ENCODE peak calls at places on chromosomes 1 and 21, in ten cellular contexts. One of them, this sample, is unnamed.
A peak's percentile ranks its signal among the peaks of the same experiment; 100 is the strongest.

GRCh38 chr21:27306821-27307746 is 340.2 kb upstream of the ADAMTS5 start:
- DNase-seq in AG04450: no peak
- DNase-seq in activated naive CD4-positive, alpha-beta T cell: no peak
- DNase-seq in endodermal cell: no peak
- DNase-seq in activated T-cell treated with anti-CD3 and anti-CD28 coated beads for 1 hour: no peak
- DNase-seq in HEK293T: no peak
- DNase-seq in NB4: no peak
- DNase-seq in stimulated activated CD4-positive, alpha-beta T cell treated with anti-CD3 and anti-CD28 coated beads, TNF-alpha, amount 100 ng/mL, for 4 hours: no peak
- DNase-seq in HS-5: no peak
- DNase-seq in MV-4-11: no peak
- DNase-seq in this sample: no peak

GRCh38 chr21:31511258-31511657 is 148.2 kb upstream of the SOD1 start:
- DNase-seq in AG04450: no peak
- DNase-seq in activated naive CD4-positive, alpha-beta T cell: no peak
- DNase-seq in endodermal cell: no peak
- DNase-seq in activated T-cell treated with anti-CD3 and anti-CD28 coated beads for 1 hour: no peak
- DNase-seq in HEK293T: no peak
- DNase-seq in NB4: no peak
- DNase-seq in stimulated activated CD4-positive, alpha-beta T cell treated with anti-CD3 and anti-CD28 coated beads, TNF-alpha, amount 100 ng/mL, for 4 hours: no peak
- DNase-seq in HS-5: no peak
- DNase-seq in MV-4-11: no peak
- DNase-seq in this sample: no peak

GRCh38 chr1:25004355-25004754 is 74.3 kb upstream of the RUNX3 start:
- DNase-seq in AG04450: no peak
- DNase-seq in activated naive CD4-positive, alpha-beta T cell: no peak
- DNase-seq in endodermal cell: no peak
- DNase-seq in activated T-cell treated with anti-CD3 and anti-CD28 coated beads for 1 hour: no peak
- DNase-seq in HEK293T: no peak
- DNase-seq in NB4: peak; percentile 59
- DNase-seq in stimulated activated CD4-positive, alpha-beta T cell treated with anti-CD3 and anti-CD28 coated beads, TNF-alpha, amount 100 ng/mL, for 4 hours: no peak
- DNase-seq in HS-5: no peak
- DNase-seq in MV-4-11: peak; percentile 27
- DNase-seq in this sample: no peak

GRCh38 chr1:4476394-4476793 is 178.0 kb upstream of the AJAP1 start:
- DNase-seq in AG04450: no peak
- DNase-seq in activated naive CD4-positive, alpha-beta T cell: no peak
- DNase-seq in endodermal cell: no peak
- DNase-seq in activated T-cell treated with anti-CD3 and anti-CD28 coated beads for 1 hour: no peak
- DNase-seq in HEK293T: no peak
- DNase-seq in NB4: no peak
- DNase-seq in stimulated activated CD4-positive, alpha-beta T cell treated with anti-CD3 and anti-CD28 coated beads, TNF-alpha, amount 100 ng/mL, for 4 hours: no peak
- DNase-seq in HS-5: no peak
- DNase-seq in MV-4-11: no peak
- DNase-seq in this sample: no peak

GRCh38 chr1:245645406-245645805 is 490.6 kb downstream of the KIF26B start:
- DNase-seq in AG04450: no peak
- DNase-seq in activated naive CD4-positive, alpha-beta T cell: no peak
- DNase-seq in endodermal cell: no peak
- DNase-seq in activated T-cell treated with anti-CD3 and anti-CD28 coated beads for 1 hour: no peak
- DNase-seq in HEK293T: no peak
- DNase-seq in NB4: no peak
- DNase-seq in stimulated activated CD4-positive, alpha-beta T cell treated with anti-CD3 and anti-CD28 coated beads, TNF-alpha, amount 100 ng/mL, for 4 hours: no peak
- DNase-seq in HS-5: no peak
- DNase-seq in MV-4-11: no peak
- DNase-seq in this sample: no peak

GRCh38 chr1:151062738-151063371 is 2.7 kb downstream of the MLLT11 start:
- DNase-seq in AG04450: peak; percentile 66
- DNase-seq in activated naive CD4-positive, alpha-beta T cell: no peak
- DNase-seq in endodermal cell: no peak
- DNase-seq in activated T-cell treated with anti-CD3 and anti-CD28 coated beads for 1 hour: no peak
- DNase-seq in HEK293T: no peak
- DNase-seq in NB4: no peak
- DNase-seq in stimulated activated CD4-positive, alpha-beta T cell treated with anti-CD3 and anti-CD28 coated beads, TNF-alpha, amount 100 ng/mL, for 4 hours: no peak
- DNase-seq in HS-5: no peak
- DNase-seq in MV-4-11: no peak
- DNase-seq in this sample: no peak

GRCh38 chr1:212256404-212256803 is 28.8 kb upstream of the PPP2R5A start:
- DNase-seq in AG04450: no peak
- DNase-seq in activated naive CD4-positive, alpha-beta T cell: no peak
- DNase-seq in endodermal cell: no peak
- DNase-seq in activated T-cell treated with anti-CD3 and anti-CD28 coated beads for 1 hour: peak; percentile 2
- DNase-seq in HEK293T: no peak
- DNase-seq in NB4: peak; percentile 92
- DNase-seq in stimulated activated CD4-positive, alpha-beta T cell treated with anti-CD3 and anti-CD28 coated beads, TNF-alpha, amount 100 ng/mL, for 4 hours: no peak
- DNase-seq in HS-5: no peak
- DNase-seq in MV-4-11: peak; percentile 94
- DNase-seq in this sample: no peak

GRCh38 chr1:19664453-19665043 is at the start of gene HTR6:
- DNase-seq in AG04450: no peak
- DNase-seq in activated naive CD4-positive, alpha-beta T cell: no peak
- DNase-seq in endodermal cell: no peak
- DNase-seq in activated T-cell treated with anti-CD3 and anti-CD28 coated beads for 1 hour: no peak
- DNase-seq in HEK293T: peak; percentile 62
- DNase-seq in NB4: no peak
- DNase-seq in stimulated activated CD4-positive, alpha-beta T cell treated with anti-CD3 and anti-CD28 coated beads, TNF-alpha, amount 100 ng/mL, for 4 hours: no peak
- DNase-seq in HS-5: no peak
- DNase-seq in MV-4-11: no peak
- DNase-seq in this sample: no peak

GRCh38 chr1:30744060-30744756 is 13.4 kb downstream of the LAPTM5 start:
- DNase-seq in AG04450: peak; percentile 27
- DNase-seq in activated naive CD4-positive, alpha-beta T cell: no peak
- DNase-seq in endodermal cell: no peak
- DNase-seq in activated T-cell treated with anti-CD3 and anti-CD28 coated beads for 1 hour: no peak
- DNase-seq in HEK293T: no peak
- DNase-seq in NB4: no peak
- DNase-seq in stimulated activated CD4-positive, alpha-beta T cell treated with anti-CD3 and anti-CD28 coated beads, TNF-alpha, amount 100 ng/mL, for 4 hours: no peak
- DNase-seq in HS-5: no peak
- DNase-seq in MV-4-11: no peak
- DNase-seq in this sample: no peak

GRCh38 chr21:45975017-45975595 is 6.5 kb upstream of the COL6A1 start:
- DNase-seq in AG04450: no peak
- DNase-seq in activated naive CD4-positive, alpha-beta T cell: no peak
- DNase-seq in endodermal cell: peak; percentile 85
- DNase-seq in activated T-cell treated with anti-CD3 and anti-CD28 coated beads for 1 hour: no peak
- DNase-seq in HEK293T: no peak
- DNase-seq in NB4: no peak
- DNase-seq in stimulated activated CD4-positive, alpha-beta T cell treated with anti-CD3 and anti-CD28 coated beads, TNF-alpha, amount 100 ng/mL, for 4 hours: no peak
- DNase-seq in HS-5: no peak
- DNase-seq in MV-4-11: no peak
- DNase-seq in this sample: no peak

GRCh38 chr1:12080156-12080555 is 17.1 kb downstream of the TNFRSF8 start:
- DNase-seq in AG04450: no peak
- DNase-seq in activated naive CD4-positive, alpha-beta T cell: no peak
- DNase-seq in endodermal cell: no peak
- DNase-seq in activated T-cell treated with anti-CD3 and anti-CD28 coated beads for 1 hour: no peak
- DNase-seq in HEK293T: no peak
- DNase-seq in NB4: no peak
- DNase-seq in stimulated activated CD4-positive, alpha-beta T cell treated with anti-CD3 and anti-CD28 coated beads, TNF-alpha, amount 100 ng/mL, for 4 hours: no peak
- DNase-seq in HS-5: no peak
- DNase-seq in MV-4-11: no peak
- DNase-seq in this sample: no peak

GRCh38 chr1:119987112-119987511 is 82.3 kb downstream of the NOTCH2 start:
- DNase-seq in AG04450: peak; percentile 72
- DNase-seq in activated naive CD4-positive, alpha-beta T cell: no peak
- DNase-seq in endodermal cell: no peak
- DNase-seq in activated T-cell treated with anti-CD3 and anti-CD28 coated beads for 1 hour: no peak
- DNase-seq in HEK293T: no peak
- DNase-seq in NB4: peak; percentile 23
- DNase-seq in stimulated activated CD4-positive, alpha-beta T cell treated with anti-CD3 and anti-CD28 coated beads, TNF-alpha, amount 100 ng/mL, for 4 hours: no peak
- DNase-seq in HS-5: peak; percentile 89
- DNase-seq in MV-4-11: peak; percentile 46
- DNase-seq in this sample: no peak

GRCh38 chr1:85555867-85556577 is 24.5 kb upstream of the CCN1 start:
- DNase-seq in AG04450: no peak
- DNase-seq in activated naive CD4-positive, alpha-beta T cell: no peak
- DNase-seq in endodermal cell: no peak
- DNase-seq in activated T-cell treated with anti-CD3 and anti-CD28 coated beads for 1 hour: no peak
- DNase-seq in HEK293T: no peak
- DNase-seq in NB4: no peak
- DNase-seq in stimulated activated CD4-positive, alpha-beta T cell treated with anti-CD3 and anti-CD28 coated beads, TNF-alpha, amount 100 ng/mL, for 4 hours: no peak
- DNase-seq in HS-5: no peak
- DNase-seq in MV-4-11: no peak
- DNase-seq in this sample: no peak

GRCh38 chr1:233759665-233760064 is 144.8 kb upstream of the SLC35F3 start:
- DNase-seq in AG04450: no peak
- DNase-seq in activated naive CD4-positive, alpha-beta T cell: no peak
- DNase-seq in endodermal cell: no peak
- DNase-seq in activated T-cell treated with anti-CD3 and anti-CD28 coated beads for 1 hour: no peak
- DNase-seq in HEK293T: no peak
- DNase-seq in NB4: no peak
- DNase-seq in stimulated activated CD4-positive, alpha-beta T cell treated with anti-CD3 and anti-CD28 coated beads, TNF-alpha, amount 100 ng/mL, for 4 hours: no peak
- DNase-seq in HS-5: no peak
- DNase-seq in MV-4-11: no peak
- DNase-seq in this sample: no peak

GRCh38 chr1:69497847-69498246 is 69.9 kb upstream of the LRRC7 start:
- DNase-seq in AG04450: no peak
- DNase-seq in activated naive CD4-positive, alpha-beta T cell: no peak
- DNase-seq in endodermal cell: no peak
- DNase-seq in activated T-cell treated with anti-CD3 and anti-CD28 coated beads for 1 hour: no peak
- DNase-seq in HEK293T: no peak
- DNase-seq in NB4: no peak
- DNase-seq in stimulated activated CD4-positive, alpha-beta T cell treated with anti-CD3 and anti-CD28 coated beads, TNF-alpha, amount 100 ng/mL, for 4 hours: no peak
- DNase-seq in HS-5: no peak
- DNase-seq in MV-4-11: no peak
- DNase-seq in this sample: no peak